ENCODE peak calls at places on chromosome X, in seven cellular contexts. G is Panc1, H is neural progenitor cell, O is tibial artery, Y is tibial nerve, K is astrocyte, N is Peyer's patch. U is an unnamed sample.

GRCh38 chrX:152399395-152399794 is 51.7 kb downstream of the GABRA3 start:
- DNase-seq in K (no peak), Y (no peak), G (no peak), O (no peak), N (no peak), H (no peak), U (no peak)

GRCh38 chrX:101395789-101396188 is 5.0 kb downstream of the RPL36A start:
- DNase-seq in Y (no peak), N (no peak), O (no peak), H (no peak), K (no peak), G (no peak), U (no peak)

GRCh38 chrX:17968367-17968766 is 107.3 kb upstream of the RAI2 start:
- DNase-seq in K (no peak), G (no peak), N (no peak), O (no peak), Y (no peak), H (peak; percentile 34), U (no peak)

GRCh38 chrX:132837971-132838370 is 120.5 kb downstream of the HS6ST2 start:
- DNase-seq in G (no peak), H (no peak), Y (no peak), N (no peak), O (no peak), K (peak; percentile 12), U (no peak)

GRCh38 chrX:154607370-154607769 is 11.7 kb downstream of the CTAG1B start:
- DNase-seq in K (no peak), H (no peak), O (no peak), N (no peak), Y (no peak), G (no peak), U (no peak)

GRCh38 chrX:134664202-134664601 is 5.9 kb upstream of the PLAC1 start:
- DNase-seq in G (no peak), N (no peak), O (no peak), H (no peak), Y (no peak), K (no peak), U (no peak)

GRCh38 chrX:150298841-150299551 is 64.1 kb upstream of the MAMLD1 start:
- DNase-seq in K (peak; percentile 10), H (no peak), O (no peak), G (no peak), Y (no peak), N (no peak), U (no peak)

GRCh38 chrX:1386338-1387127 is 5.4 kb downstream of the SLC25A6 start:
- DNase-seq in O (no peak), K (no peak), N (peak; percentile 45), Y (no peak), H (no peak), G (no peak), U (no peak)

GRCh38 chrX:54044877-54045328 is 630 bp upstream of the PHF8 start:
- DNase-seq in G (no peak), N (no peak), O (no peak), Y (no peak), K (no peak), H (no peak), U (no peak)

GRCh38 chrX:102345916-102346315 is 93.9 kb downstream of the NXF2B start:
- DNase-seq in H (peak; percentile 63), Y (peak; percentile 57), G (peak; percentile 22), N (peak; percentile 39), O (peak; percentile 75), K (peak; percentile 18), U (peak; percentile 62)

GRCh38 chrX:133971586-133971985 is 13.8 kb downstream of the GPC3 start:
- DNase-seq in N (no peak), Y (no peak), G (no peak), O (no peak), K (no peak), H (no peak), U (no peak)

GRCh38 chrX:118872102-118872566 is 48.5 kb downstream of the ZCCHC12 start:
- DNase-seq in Y (no peak), K (no peak), O (peak; percentile 22), H (no peak), G (no peak), N (no peak), U (peak; percentile 30)

GRCh38 chrX:44568196-44568595 is 25.5 kb upstream of the FUNDC1 start:
- DNase-seq in K (no peak), H (no peak), G (no peak), Y (no peak), O (peak; percentile 48), N (no peak), U (no peak)

GRCh38 chrX:77160301-77160700 is 286.9 kb upstream of the FGF16 start:
- DNase-seq in G (no peak), Y (no peak), H (peak; percentile 29), K (no peak), O (no peak), N (no peak), U (no peak)

GRCh38 chrX:72716766-72717165 is 2.7 kb upstream of the PHKA1 start:
- DNase-seq in Y (no peak), G (no peak), K (no peak), H (no peak), O (no peak), N (no peak), U (no peak)

GRCh38 chrX:55167124-55167523 is 53.0 kb upstream of the PAGE5 start:
- DNase-seq in N (no peak), K (no peak), H (no peak), G (no peak), O (no peak), Y (no peak), U (no peak)

GRCh38 chrX:111498538-111499103 is 12.8 kb upstream of the SERTM2 start:
- DNase-seq in H (no peak), G (no peak), Y (no peak), K (no peak), N (no peak), O (no peak), U (no peak)

GRCh38 chrX:15915959-15916703 is 61.5 kb upstream of the AP1S2 start:
- DNase-seq in H (no peak), Y (no peak), K (peak; percentile 9), G (no peak), N (no peak), O (no peak), U (no peak)

GRCh38 chrX:31658360-31658759 is 586.5 kb upstream of the FTHL17 start:
- DNase-seq in K (peak; percentile 23), H (no peak), Y (no peak), O (no peak), N (no peak), G (peak; percentile 4), U (no peak)

GRCh38 chrX:109890910-109891502 is 111.9 kb upstream of the TMEM164 start:
- DNase-seq in K (peak; percentile 18), H (peak; percentile 78), Y (no peak), N (peak; percentile 44), O (peak; percentile 45), G (peak; percentile 47), U (peak; percentile 43)

GRCh38 chrX:74534569-74535038 is 79.8 kb downstream of the RLIM start:
- DNase-seq in Y (no peak), O (no peak), G (no peak), K (peak; percentile 59), N (no peak), H (no peak), U (no peak)

DNA sequence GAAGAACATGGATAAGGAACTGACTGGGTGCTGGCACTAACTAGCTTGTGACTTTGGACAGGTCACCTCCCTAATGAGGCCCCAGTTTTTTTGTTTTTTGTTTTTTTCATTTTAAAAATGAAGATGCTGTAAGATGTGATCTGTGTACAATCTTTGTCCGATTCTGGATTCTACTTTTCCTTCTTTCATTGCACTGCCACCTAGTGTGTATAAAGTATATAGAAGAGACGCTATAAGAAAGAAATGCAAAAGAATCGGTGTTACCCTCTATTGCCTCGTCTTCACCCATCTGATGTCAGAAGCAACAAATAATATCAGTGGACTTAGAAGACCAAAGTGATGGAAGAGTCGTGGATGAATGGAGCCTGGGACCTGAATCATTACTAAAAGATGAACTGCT is 58.6 kb upstream of the P2RY10 start:
- DNase-seq in O (no peak), Y (no peak), N (no peak), G (peak; percentile 0), K (no peak), H (peak; percentile 7), U (no peak)
- TF ChIP-seq CTCF in O (peak; percentile 15), Y (no peak), N (peak; percentile 26), G (peak; percentile 38), K (no peak), H (peak; percentile 54), U (no peak)

GRCh38 chrX:71618303-71618721 is at the start of gene CXCR3:
- DNase-seq in O (no peak), H (no peak), N (no peak), G (no peak), Y (no peak), K (peak; percentile 40), U (peak; percentile 38)

GRCh38 chrX:71616672-71617529 is 1.4 kb downstream of the CXCR3 start:
- DNase-seq in H (no peak), G (no peak), K (no peak), N (peak; percentile 88), O (no peak), Y (no peak), U (no peak)

GRCh38 chrX:71619193-71619592 is 882 bp upstream of the CXCR3 start:
- DNase-seq in Y (no peak), O (no peak), H (no peak), N (no peak), G (no peak), K (peak; percentile 25), U (no peak)

GRCh38 chrX:71618787-71619186 is 476 bp upstream of the CXCR3 start:
- DNase-seq in O (no peak), G (no peak), Y (no peak), K (no peak), N (no peak), H (no peak), U (no peak)

DNA sequence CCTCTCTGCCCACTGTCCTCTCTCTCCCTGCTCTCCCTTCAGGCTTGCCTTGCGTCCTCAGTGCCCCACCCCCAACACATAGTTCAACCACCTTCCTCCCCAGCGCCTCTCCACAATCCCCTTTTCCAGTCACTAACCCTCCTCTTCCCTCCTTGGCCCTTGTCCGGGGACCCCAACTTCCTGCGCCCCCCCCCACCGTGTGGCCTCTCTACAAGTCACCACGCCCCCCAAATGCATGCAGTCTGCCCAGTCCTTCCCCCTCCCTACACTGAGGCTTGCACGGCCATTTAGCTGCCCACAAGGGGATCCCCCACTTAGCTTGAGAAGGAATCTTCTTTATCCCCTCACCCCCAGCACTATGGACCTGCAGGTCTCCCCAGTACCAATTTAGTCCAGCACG is 569 bp downstream of the CXCR3 start:
- DNase-seq in K (no peak), O (no peak), H (no peak), Y (no peak), G (no peak), N (no peak), U (no peak)
- H3K4me3 ChIP-seq in K (no peak overlapping the region), O (no peak overlapping the region), H (no peak overlapping the region), Y (no peak overlapping the region), G (no peak overlapping the region), N (peak overlapping the region; percentile 17), U (no peak overlapping the region)

DNA sequence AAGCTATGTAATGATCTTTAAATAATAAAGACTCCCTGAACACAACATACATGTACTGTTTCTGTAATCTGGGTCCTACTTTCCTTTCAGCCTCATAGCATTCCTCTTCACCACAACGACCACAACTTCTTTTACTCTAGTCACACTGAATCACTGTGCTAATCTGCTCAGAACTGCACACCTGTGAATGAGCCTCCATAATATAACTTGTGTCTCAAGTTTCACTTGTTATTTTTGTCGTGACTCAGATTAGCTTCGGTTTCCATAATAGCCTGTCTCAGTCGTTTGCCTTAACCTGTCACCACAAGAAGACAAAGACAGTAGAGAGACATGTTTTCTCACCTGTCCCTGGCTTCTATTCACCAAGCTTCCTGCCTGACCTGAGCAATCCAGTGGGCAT is 61.8 kb downstream of the MAGED1 start:
- DNase-seq in Y (no peak), N (no peak), K (no peak), G (no peak), O (no peak), H (no peak), U (no peak)
- H3K27ac ChIP-seq in Y (no peak overlapping the region), N (no peak overlapping the region), K (no peak overlapping the region), G (no peak overlapping the region), O (no peak overlapping the region), H (no peak overlapping the region), U (no peak overlapping the region)

GRCh38 chrX:11756354-11757318 is 1.4 kb upstream of the MSL3 start:
- DNase-seq in Y (no peak), O (no peak), H (no peak), K (peak; percentile 19), N (no peak), G (no peak), U (no peak)
- TF ChIP-seq CTCF in Y (no peak), O (no peak), H (no peak), K (no peak), N (no peak), G (no peak), U (no peak)

U was measured in lung.